ENCODE peak calls at places on chromosomes 1 and 21, in nine cellular contexts. E is hypothalamus; T is GM04503; A is HTR-8/SVneo; Q is transverse colon; C is aorta; I is fibroblast of mammary gland; G is effector CD4-positive, alpha-beta T cell; R is T follicular helper cell. Y is an unnamed sample.

GRCh38 chr1:229253170-229253974 is 17.5 kb upstream of the RAB4A start:
- DNase-seq in R (no peak), C (no peak), A (no peak), T (no peak), I (peak), Q (peak), E (no peak), G (no peak), Y (no peak)

GRCh38 chr1:204649756-204650155 is 35.8 kb downstream of the LRRN2 start:
- DNase-seq in C (no peak), Q (peak), I (no peak), T (no peak), E (no peak), G (no peak), A (no peak), R (no peak), Y (no peak)

GRCh38 chr1:116737020-116737854 is 17.0 kb upstream of the CD2 start:
- DNase-seq in E (no peak), T (peak), G (peak), I (peak), A (peak), R (peak), Q (peak), C (peak), Y (peak)

GRCh38 chr1:203291201-203292096 is 13.9 kb upstream of the BTG2 start:
- DNase-seq in I (no peak), G (no peak), A (no peak), Q (peak), E (peak), C (peak), R (no peak), T (no peak), Y (no peak)

GRCh38 chr21:26405071-26405470 is 168.0 kb downstream of the CYYR1 start:
- DNase-seq in R (no peak), C (no peak), A (peak), G (no peak), I (no peak), T (no peak), E (no peak), Q (no peak), Y (no peak)

GRCh38 chr1:41327383-41327999 is 33.7 kb upstream of the FOXO6 start:
- DNase-seq in R (no peak), Q (no peak), T (no peak), I (no peak), G (no peak), A (no peak), C (no peak), E (no peak), Y (no peak)

GRCh38 chr1:24119859-24120756 is 8.2 kb upstream of the MYOM3 start:
- DNase-seq in Q (peak), A (no peak), R (no peak), T (no peak), G (no peak), C (peak), I (peak), E (no peak), Y (no peak)

GRCh38 chr1:185850366-185850765 is 116.2 kb downstream of the HMCN1 start:
- DNase-seq in A (peak), Q (no peak), G (no peak), C (no peak), R (no peak), I (peak), E (no peak), T (no peak), Y (no peak)

GRCh38 chr1:66211521-66211920 is 322.4 kb upstream of the SGIP1 start:
- DNase-seq in R (no peak), E (no peak), I (peak), C (no peak), T (no peak), A (no peak), Q (no peak), G (no peak), Y (no peak)

GRCh38 chr1:194331758-194332157 is 1145.3 kb upstream of the B3GALT2 start:
- DNase-seq in Q (no peak), R (no peak), C (no peak), T (no peak), I (no peak), E (no peak), G (no peak), A (no peak), Y (no peak)

GRCh38 chr1:171357179-171357578 is 43.2 kb downstream of the FMO4 start:
- DNase-seq in G (no peak), Q (no peak), C (peak), I (no peak), R (no peak), T (no peak), E (no peak), A (no peak), Y (no peak)

GRCh38 chr1:53545663-53546408 is 86.6 kb downstream of the DMRTB1 start:
- DNase-seq in R (no peak), A (no peak), E (no peak), T (no peak), C (peak), G (no peak), Q (peak), I (peak), Y (peak)

GRCh38 chr1:17684810-17685209 is 70.3 kb upstream of the ACTL8 start:
- DNase-seq in G (no peak), R (no peak), Q (no peak), E (no peak), C (no peak), A (no peak), I (no peak), T (no peak), Y (no peak)